ENCODE peak calls at places on chromosomes 13 and 19, in seven cellular contexts. D is psoas muscle, V is cardiac fibroblast, K is fibroblast of lung, R is mammary epithelial cell, N is body of pancreas, T is ovary. A is an unnamed sample.

GRCh38 chr19:39177110-39177699 is 19.6 kb upstream of the NCCRP1 start:
- DNase-seq in D (no peak), R (no peak), V (no peak), K (no peak), N (no peak), T (no peak), A (no peak)

GRCh38 chr13:110108348-110109139 is 198.4 kb downstream of the COL4A1 start:
- DNase-seq in R (peak; percentile 78), N (peak; percentile 75), D (peak; percentile 78), K (peak; percentile 86), T (peak; percentile 65), V (peak; percentile 92), A (no peak)

GRCh38 chr13:35891973-35892441 is 239.2 kb downstream of the DCLK1 start:
- DNase-seq in K (peak; percentile 62), R (peak; percentile 95), N (no peak), T (no peak), V (peak; percentile 57), D (no peak), A (no peak)

GRCh38 chr13:51760592-51760991 is 43.4 kb downstream of the DHRS12 start:
- DNase-seq in R (no peak), V (no peak), K (peak; percentile 69), D (no peak), T (no peak), N (no peak), A (no peak)

GRCh38 chr19:16626796-16627193 is 1.2 kb downstream of the MED26 start:
- DNase-seq in N (no peak), D (no peak), K (peak; percentile 23), T (peak; percentile 33), V (no peak), R (peak; percentile 17), A (no peak)

GRCh38 chr13:90738881-90739280 is 608.6 kb upstream of the MIR17HG start:
- DNase-seq in T (no peak), V (no peak), K (peak; percentile 82), R (no peak), N (no peak), D (no peak), A (no peak)

GRCh38 chr13:99196466-99197256 is 4.0 kb upstream of the UBAC2 start:
- DNase-seq in T (no peak), V (no peak), K (no peak), D (no peak), R (peak; percentile 27), N (no peak), A (no peak)

GRCh38 chr19:40530091-40530901 is 46.4 kb upstream of the SHKBP1 start:
- DNase-seq in T (peak; percentile 67), N (peak; percentile 42), K (no peak), D (no peak), R (no peak), V (no peak), A (no peak)

GRCh38 chr19:13042443-13043130 is 47.3 kb downstream of the NFIX start:
- DNase-seq in D (no peak), K (peak; percentile 27), V (peak; percentile 64), R (no peak), N (no peak), T (no peak), A (no peak)

GRCh38 chr13:109336730-109337129 is 449.7 kb downstream of the IRS2 start:
- DNase-seq in V (peak; percentile 90), T (no peak), K (peak; percentile 94), N (no peak), D (no peak), R (peak; percentile 65), A (no peak)

GRCh38 chr13:98157188-98157587 is 14.3 kb downstream of the FARP1 start:
- DNase-seq in K (no peak), D (no peak), N (no peak), T (no peak), R (no peak), V (no peak), A (no peak)

GRCh38 chr19:43735957-43736356 is 18.8 kb downstream of the SMG9 start:
- DNase-seq in V (no peak), R (no peak), T (no peak), D (no peak), N (no peak), K (peak; percentile 41), A (no peak)

GRCh38 chr19:53910170-53910518 is 1.1 kb downstream of the CACNG7 start:
- DNase-seq in V (no peak), T (no peak), K (no peak), R (no peak), D (no peak), N (no peak), A (no peak)

GRCh38 chr19:53909471-53910169 is 542 bp downstream of the CACNG7 start:
- DNase-seq in N (no peak), K (no peak), T (no peak), D (no peak), R (no peak), V (no peak), A (no peak)

GRCh38 chr19:53916004-53916403 is 6.9 kb downstream of the CACNG7 start:
- DNase-seq in N (no peak), R (no peak), K (no peak), V (no peak), T (no peak), D (no peak), A (no peak)

GRCh38 chr19:53915000-53915399 is 5.9 kb downstream of the CACNG7 start:
- DNase-seq in D (no peak), N (no peak), T (no peak), K (no peak), R (no peak), V (no peak), A (no peak)

GRCh38 chr19:53912653-53913052 is 3.6 kb downstream of the CACNG7 start:
- DNase-seq in T (no peak), V (no peak), N (no peak), K (no peak), D (no peak), R (no peak), A (no peak)
- TF ChIP-seq CTCF in T (no peak), V (peak; percentile 32), N (no peak), K (no peak), D (no peak), R (no peak), A (peak; percentile 61)

GRCh38 chr13:76864259-76864658 is 21.9 kb downstream of the KCTD12 start:
- DNase-seq in N (no peak), D (no peak), R (no peak), T (no peak), K (no peak), V (no peak), A (no peak)
- H3K4me3 ChIP-seq in N (no peak overlapping the region), D (no peak overlapping the region), R (no peak overlapping the region), T (no peak overlapping the region), K (no peak overlapping the region), V (no peak overlapping the region), A (no peak overlapping the region)

GRCh38 chr13:46184277-46184699 is 2.3 kb upstream of the LCP1 start:
- DNase-seq in D (peak; percentile 19), T (no peak), N (peak; percentile 39), K (no peak), R (no peak), V (peak; percentile 30), A (peak; percentile 73)
- TF ChIP-seq CTCF in D (peak; percentile 15), T (no peak), N (peak; percentile 28), K (peak; percentile 28), R (peak; percentile 29), V (peak; percentile 50), A (peak; percentile 91)

GRCh38 chr19:41928221-41928683 is at the start of gene ERFL:
- DNase-seq in K (no peak), N (no peak), R (no peak), T (no peak), V (no peak), D (no peak), A (no peak)

GRCh38 chr19:41930322-41930722 is 2.1 kb upstream of the ERFL start:
- DNase-seq in N (no peak), V (no peak), R (no peak), D (no peak), K (no peak), T (no peak), A (no peak)

GRCh38 chr19:41927810-41928192 is 448 bp downstream of the ERFL start:
- DNase-seq in T (no peak), D (no peak), V (no peak), K (no peak), N (no peak), R (no peak), A (no peak)

GRCh38 chr19:41929536-41930071 is 1.4 kb upstream of the ERFL start:
- DNase-seq in N (no peak), T (no peak), R (no peak), K (no peak), V (no peak), D (no peak), A (no peak)

GRCh38 chr19:41928754-41929535 is 696 bp upstream of the ERFL start:
- DNase-seq in D (no peak), R (no peak), V (no peak), T (no peak), K (no peak), N (peak; percentile 24), A (no peak)
- H3K4me3 ChIP-seq in D (peak overlapping the region; percentile 52), R (peak overlapping the region; percentile 38), V (peak overlapping the region; percentile 28), T (peak overlapping the region; percentile 17), K (no peak overlapping the region), N (peak overlapping the region; percentile 1), A (peak overlapping the region; percentile 54)

DNA sequence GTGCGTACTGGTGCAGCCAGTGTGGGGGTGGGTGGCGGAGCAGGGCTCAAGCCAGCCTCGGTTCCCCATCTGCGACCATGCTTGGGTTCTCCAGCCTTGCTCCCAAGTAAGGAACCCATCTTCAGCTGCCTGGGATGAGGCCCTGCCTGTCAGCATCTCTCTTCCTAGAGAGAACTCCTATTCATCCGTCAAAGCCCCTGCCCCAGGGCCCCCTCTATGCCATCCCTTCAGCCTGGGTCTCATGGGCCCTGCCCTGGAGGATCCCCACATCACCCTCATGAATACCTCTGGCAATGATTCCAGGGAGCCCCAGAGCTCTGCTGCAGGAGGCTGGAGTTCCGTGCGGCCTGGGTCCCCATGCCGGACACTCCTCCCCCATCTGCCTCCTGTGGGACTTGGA is 3.9 kb downstream of the FAM174C start:
- DNase-seq in D (no peak), R (no peak), T (no peak), K (no peak), V (no peak), N (no peak), A (no peak)
- TF ChIP-seq CTCF in D (no peak), R (no peak), T (no peak), K (no peak), V (no peak), N (no peak), A (no peak)

GRCh38 chr13:50409186-50409585 is 393.9 kb downstream of the KCNRG start:
- DNase-seq in N (no peak), R (no peak), T (no peak), D (no peak), K (no peak), V (no peak), A (no peak)
- H3K4me3 ChIP-seq in N (no peak overlapping the region), R (no peak overlapping the region), T (no peak overlapping the region), D (no peak overlapping the region), K (no peak overlapping the region), V (no peak overlapping the region), A (no peak overlapping the region)

GRCh38 chr19:58362272-58362994 is at the start of gene ZNF497:
- DNase-seq in D (peak; percentile 97), N (peak; percentile 98), K (peak; percentile 94), V (peak; percentile 98), R (peak; percentile 94), T (peak; percentile 96), A (peak; percentile 84)
- TF ChIP-seq CTCF in D (no peak), N (peak; percentile 1), K (no peak), V (no peak), R (no peak), T (no peak), A (no peak)